ENCODE peak calls at places on chromosomes 5 and 9, in ten cellular contexts. V is PC-9, G is IMR-90, T is HCT116, N is tibial nerve, H is heart right ventricle, D is ovary, U is GM23338, W is astrocyte, P is neural progenitor cell. Y is an unnamed sample.

GRCh38 chr5:159010611-159011497 is 88.9 kb downstream of the EBF1 start:
- DNase-seq in V (no peak), G (no peak), T (no peak), N (no peak), H (peak; percentile 57), D (no peak), U (peak; percentile 37), W (no peak), P (no peak), Y (no peak)

GRCh38 chr5:93280518-93280917 is 300.5 kb downstream of the NR2F1-AS1 start:
- DNase-seq in V (no peak), G (no peak), T (no peak), N (no peak), H (no peak), D (no peak), U (no peak), W (no peak), P (no peak), Y (no peak)

GRCh38 chr5:67992919-67993318 is 222.6 kb upstream of the PIK3R1 start:
- DNase-seq in V (no peak), G (peak; percentile 33), T (no peak), N (no peak), H (no peak), D (no peak), U (no peak), W (peak; percentile 54), P (no peak), Y (no peak)

GRCh38 chr5:32126691-32127090 is 47.4 kb downstream of the GOLPH3 start:
- DNase-seq in V (no peak), G (peak; percentile 5), T (no peak), N (no peak), H (no peak), D (no peak), U (no peak), W (no peak), P (no peak), Y (no peak)

GRCh38 chr9:99722852-99723251 is 98.8 kb upstream of the NR4A3 start:
- DNase-seq in V (no peak), G (no peak), T (no peak), N (no peak), H (no peak), D (no peak), U (no peak), W (no peak), P (no peak), Y (no peak)

GRCh38 chr5:157266286-157267007 is 524 bp downstream of the CYFIP2 start:
- DNase-seq in V (peak; percentile 10), G (no peak), T (no peak), N (no peak), H (no peak), D (peak; percentile 21), U (peak; percentile 71), W (no peak), P (peak; percentile 78), Y (peak; percentile 29)

GRCh38 chr5:125476888-125477585 is 730.6 kb upstream of the ZNF608 start:
- DNase-seq in V (no peak), G (peak; percentile 47), T (no peak), N (no peak), H (no peak), D (no peak), U (no peak), W (peak; percentile 70), P (no peak), Y (no peak)

GRCh38 chr5:84859056-84859455 is 474.4 kb upstream of the EDIL3 start:
- DNase-seq in V (no peak), G (no peak), T (no peak), N (no peak), H (no peak), D (no peak), U (no peak), W (no peak), P (no peak), Y (no peak)

GRCh38 chr5:126600631-126601511 is at the start of gene PHAX:
- DNase-seq in V (peak; percentile 75), G (peak; percentile 76), T (no peak), N (peak; percentile 55), H (peak; percentile 74), D (peak; percentile 75), U (peak; percentile 89), W (peak; percentile 64), P (peak; percentile 92), Y (peak; percentile 76)

GRCh38 chr9:133366435-133366834 is 9.4 kb downstream of the SURF4 start:
- DNase-seq in V (no peak), G (no peak), T (no peak), N (no peak), H (no peak), D (no peak), U (no peak), W (no peak), P (no peak), Y (no peak)

GRCh38 chr5:74326571-74327338 is 313.8 kb downstream of the ENC1 start:
- DNase-seq in V (peak; percentile 82), G (peak; percentile 96), T (peak; percentile 87), N (no peak), H (no peak), D (no peak), U (no peak), W (peak; percentile 100), P (no peak), Y (no peak)

GRCh38 chr5:102537011-102537410 is 38.2 kb upstream of the SLCO6A1 start:
- DNase-seq in V (no peak), G (no peak), T (no peak), N (no peak), H (no peak), D (no peak), U (no peak), W (no peak), P (no peak), Y (no peak)

GRCh38 chr5:102539598-102539997 is 40.8 kb upstream of the SLCO6A1 start:
- DNase-seq in V (no peak), G (no peak), T (no peak), N (no peak), H (no peak), D (no peak), U (no peak), W (no peak), P (no peak), Y (no peak)

GRCh38 chr5:102532126-102532525 is 33.3 kb upstream of the SLCO6A1 start:
- DNase-seq in V (no peak), G (no peak), T (no peak), N (no peak), H (peak; percentile 53), D (no peak), U (no peak), W (peak; percentile 26), P (no peak), Y (no peak)

GRCh38 chr5:102540251-102540812 is 41.5 kb upstream of the SLCO6A1 start:
- DNase-seq in V (no peak), G (no peak), T (no peak), N (no peak), H (no peak), D (no peak), U (no peak), W (no peak), P (no peak), Y (no peak)

DNA sequence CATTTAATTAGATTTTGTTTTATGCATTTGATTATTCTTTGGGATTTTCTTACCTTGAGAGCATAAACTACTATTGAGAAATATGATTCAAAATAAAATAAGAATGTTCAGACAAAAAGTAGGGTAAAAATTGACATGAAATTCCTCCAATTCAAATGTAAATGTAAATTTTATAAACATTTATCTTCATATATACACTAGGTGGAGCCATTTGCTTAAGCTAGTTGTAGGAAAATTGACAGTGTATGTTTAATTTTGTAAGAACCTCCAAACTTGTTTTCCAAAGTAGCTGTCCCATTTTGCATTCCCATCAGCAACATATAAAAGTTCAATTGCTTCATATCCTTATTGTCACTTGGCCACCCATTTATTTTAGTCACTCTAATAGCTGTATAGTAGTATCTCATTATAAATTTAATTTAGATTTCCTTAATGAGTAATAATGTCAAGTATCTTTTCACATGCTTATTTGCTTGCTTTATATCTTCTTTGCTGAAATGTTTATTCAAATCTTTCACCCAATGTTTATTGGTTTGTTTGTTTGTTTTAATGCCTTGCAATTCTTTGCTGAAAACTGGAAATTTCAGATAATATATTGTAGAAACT is 37.6 kb upstream of the SLCO6A1 start:
- DNase-seq in V (no peak), G (peak; percentile 22), T (peak; percentile 7), N (no peak), H (no peak), D (no peak), U (no peak), W (no peak), P (no peak), Y (no peak)
- TF ChIP-seq CTCF in V (peak; percentile 70), G (peak; percentile 45), T (peak; percentile 55), N (no peak), H (peak; percentile 52), D (no peak), U (no peak), W (peak; percentile 28), P (peak; percentile 47), Y (no peak)

DNA sequence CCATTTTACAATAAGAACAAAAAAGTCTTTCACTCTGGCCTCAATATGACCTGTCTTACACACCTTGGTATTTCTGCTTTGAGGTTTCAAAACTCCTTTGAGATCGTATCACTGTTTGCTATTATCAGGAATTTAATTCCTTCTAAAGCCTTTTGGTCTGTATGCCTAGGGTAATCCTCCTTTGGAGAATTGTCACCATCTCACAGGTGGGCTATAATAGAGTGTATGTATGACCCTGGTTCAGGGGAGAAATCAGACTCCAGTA is 13.7 kb downstream of the CMYA5 start:
- DNase-seq in V (no peak), G (no peak), T (no peak), N (no peak), H (no peak), D (no peak), U (no peak), W (no peak), P (no peak), Y (no peak)
- H3K36me3 ChIP-seq in V (no peaks in the 10 kb centered on the region), G (no peaks in the 10 kb centered on the region), T (no peaks in the 10 kb centered on the region), N (no peaks in the 10 kb centered on the region), H (no peaks in the 10 kb centered on the region), D (no peaks in the 10 kb centered on the region), U (no peaks in the 10 kb centered on the region), W (no peaks in the 10 kb centered on the region), P (no peaks in the 10 kb centered on the region), Y (no peaks in the 10 kb centered on the region)

GRCh38 chr9:124139001-124139400 is 118.7 kb upstream of the NEK6 start:
- DNase-seq in V (no peak), G (peak; percentile 75), T (no peak), N (no peak), H (no peak), D (no peak), U (no peak), W (peak; percentile 65), P (no peak), Y (no peak)
- H3K27ac ChIP-seq in V (no peak overlapping the region), G (no peak overlapping the region), T (no peak overlapping the region), N (peak overlapping the region; percentile 40), H (no peak overlapping the region), D (no peak overlapping the region), U (no peak overlapping the region), W (no peak overlapping the region), P (no peak overlapping the region), Y (no peak overlapping the region)

DNA sequence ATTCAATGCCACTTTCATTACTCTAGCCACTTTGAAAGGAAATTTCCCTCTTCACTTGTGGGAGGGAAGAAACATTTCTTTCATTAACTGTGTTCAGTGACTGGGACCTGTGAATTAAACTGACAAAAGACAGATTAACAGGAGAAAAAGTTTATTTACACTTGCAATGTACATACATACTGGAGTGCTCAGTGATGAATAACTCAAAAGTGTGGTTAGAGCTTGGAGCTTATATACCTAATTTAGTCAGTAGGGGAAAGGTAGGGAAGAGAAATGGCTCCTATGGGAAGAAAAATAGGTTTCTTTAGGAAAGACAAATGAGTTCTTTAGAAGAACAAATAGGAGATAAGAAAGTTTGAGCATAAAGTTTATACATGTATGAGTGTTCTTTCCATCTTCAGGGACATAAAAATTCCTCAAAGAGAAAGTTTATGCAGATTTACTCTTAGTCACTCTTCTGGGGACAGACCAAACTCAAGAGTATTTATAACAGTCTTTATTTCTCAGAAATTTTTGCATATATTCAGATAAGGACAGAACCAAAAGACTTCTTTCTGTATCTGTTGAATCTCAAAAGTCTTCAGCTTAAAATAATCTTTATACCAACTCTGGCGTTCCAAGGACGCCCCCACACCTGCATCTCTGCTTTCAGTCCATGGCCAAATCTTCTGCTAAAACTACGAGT is 120.0 kb upstream of the RAI14 start:
- DNase-seq in V (no peak), G (peak; percentile 40), T (no peak), N (no peak), H (no peak), D (no peak), U (no peak), W (peak; percentile 55), P (no peak), Y (no peak)
- TF ChIP-seq CTCF in V (no peak), G (no peak), T (no peak), N (no peak), H (no peak), D (no peak), U (no peak), W (no peak), P (no peak), Y (no peak)

Y was measured in pancreas.